ENCODE peak calls at places on chromosome 17, in four cellular contexts. G, F, S and I are unnamed samples. For H3K27me3, the result is how much of the 10 kb centered on the place peaks cover.

GRCh38 chr17:41073676-41074075 is 8.0 kb upstream of the KRTAP2-4 start:
- DNase-seq in S (no peak), G (no peak), F (no peak), I (no peak)

GRCh38 chr17:14297161-14297851 is 3.6 kb upstream of the HS3ST3B1 start:
- DNase-seq in G (no peak), S (no peak), F (no peak), I (no peak)

GRCh38 chr17:56593741-56594527 is 435 bp downstream of the NOG start:
- DNase-seq in F (no peak), G (peak), S (peak), I (peak)

GRCh38 chr17:43801844-43802243 is 21.6 kb downstream of the CFAP97D1 start:
- DNase-seq in F (no peak), G (no peak), S (no peak), I (peak)

GRCh38 chr17:31595076-31595475 is 203.6 kb downstream of the RAB11FIP4 start:
- DNase-seq in G (peak), F (no peak), S (no peak), I (no peak)

GRCh38 chr17:44108440-44109311 is 14.8 kb downstream of the HDAC5 start:
- DNase-seq in F (no peak), G (no peak), S (peak), I (peak)

GRCh38 chr17:82052638-82053059 is 951 bp downstream of the GPS1 start:
- DNase-seq in F (no peak), G (no peak), S (no peak), I (no peak)

GRCh38 chr17:13202835-13203234 is 185.0 kb upstream of the ELAC2 start:
- DNase-seq in S (no peak), G (no peak), F (no peak), I (no peak)

GRCh38 chr17:19513897-19514488 is 19.7 kb upstream of the SLC47A1 start:
- DNase-seq in G (peak), F (peak), S (peak), I (peak)

GRCh38 chr17:81121841-81122733 is 43.2 kb upstream of the PVALEF start:
- DNase-seq in F (no peak), S (no peak), G (no peak), I (no peak)

GRCh38 chr17:10730956-10731879 is 1.4 kb upstream of the TMEM220 start:
- DNase-seq in S (no peak), G (no peak), F (no peak), I (no peak)

GRCh38 chr17:44914148-44914547 is 1.2 kb downstream of the GFAP start:
- DNase-seq in G (no peak), S (no peak), F (no peak), I (no peak)

GRCh38 chr17:43588121-43588520 is 42.0 kb upstream of the ETV4 start:
- DNase-seq in G (no peak), F (no peak), S (no peak), I (no peak)

GRCh38 chr17:2707721-2708584 is 3.6 kb downstream of the CLUH start:
- DNase-seq in F (no peak), S (peak), G (no peak), I (peak)

GRCh38 chr17:74972107-74972972 is at the start of gene HID1:
- DNase-seq in G (peak), S (peak), F (peak), I (peak)

GRCh38 chr17:35238817-35239216 is 4.1 kb upstream of the SLFN5 start:
- DNase-seq in F (no peak), S (no peak), G (peak), I (no peak)
- H3K4me3 ChIP-seq in F (peak), S (no peak), G (no peak), I (no peak)

GRCh38 chr17:38601539-38602351 is 4.0 kb downstream of the SRCIN1 start:
- DNase-seq in G (no peak), F (no peak), S (peak), I (peak)
- H3K27me3 ChIP-seq in G (under half), F (under half), S (under half), I (under half)

GRCh38 chr17:163514-164103 is 17.8 kb downstream of the DOC2B start:
- DNase-seq in G (peak), S (no peak), F (no peak), I (no peak)
- TF ChIP-seq CTCF in G (peak), S (no peak), F (no peak), I (peak)

DNA sequence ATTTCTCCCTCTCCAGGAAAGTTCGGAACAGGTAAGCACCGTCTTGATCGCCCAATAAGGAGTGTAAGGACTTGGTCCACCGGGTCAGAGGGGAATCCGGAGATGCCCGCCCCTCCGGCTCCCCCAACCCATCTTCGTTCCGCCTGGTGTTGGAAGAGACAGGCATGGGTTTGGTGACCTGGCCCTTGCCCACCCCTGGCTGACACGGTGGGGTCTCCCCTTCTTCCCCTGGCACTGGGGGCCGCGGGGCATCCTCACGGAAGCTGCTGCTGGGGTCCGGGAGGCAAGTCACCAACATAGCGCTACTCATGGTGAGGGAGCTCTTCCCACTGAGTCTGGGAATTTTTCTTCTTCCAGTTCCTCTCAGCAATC is 3.2 kb downstream of the AXIN2 start:
- DNase-seq in S (no peak), G (no peak), F (no peak), I (no peak)
- H3K4me3 ChIP-seq in S (no peak), G (no peak), F (peak), I (peak)

DNA sequence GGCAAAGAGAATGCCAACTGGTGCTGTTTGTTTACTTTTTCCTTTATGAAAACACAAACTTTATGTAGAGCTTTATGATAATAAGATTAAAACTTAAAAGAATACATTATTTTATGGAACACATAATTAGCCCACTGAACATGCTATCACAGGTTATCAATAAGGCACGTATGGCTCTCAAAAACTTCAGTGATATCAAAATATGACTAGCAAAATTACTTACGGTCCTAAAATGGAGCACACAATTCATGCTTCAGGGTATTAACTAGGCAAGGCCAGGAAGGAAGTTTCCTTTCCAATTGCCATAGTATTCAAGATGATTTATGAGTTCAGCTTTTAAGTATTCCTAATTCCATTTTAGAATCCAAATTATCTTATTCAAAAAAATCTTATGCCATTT is 3.6 kb downstream of the RNF43 start:
- DNase-seq in S (no peak), G (peak), F (no peak), I (no peak)
- H3K27me3 ChIP-seq in S (under half), G (under half), F (under half), I (under half)

GRCh38 chr17:27578718-27579085 is 52.3 kb upstream of the LGALS9 start:
- DNase-seq in G (peak), S (no peak), F (no peak), I (peak)
- TF ChIP-seq CTCF in G (peak), S (no peak), F (no peak), I (no peak)

GRCh38 chr17:73548620-73549311 is 95.5 kb downstream of the SDK2 start:
- DNase-seq in G (no peak), S (no peak), F (no peak), I (no peak)
- H3K4me3 ChIP-seq in G (no peak), S (no peak), F (no peak), I (no peak)

DNA sequence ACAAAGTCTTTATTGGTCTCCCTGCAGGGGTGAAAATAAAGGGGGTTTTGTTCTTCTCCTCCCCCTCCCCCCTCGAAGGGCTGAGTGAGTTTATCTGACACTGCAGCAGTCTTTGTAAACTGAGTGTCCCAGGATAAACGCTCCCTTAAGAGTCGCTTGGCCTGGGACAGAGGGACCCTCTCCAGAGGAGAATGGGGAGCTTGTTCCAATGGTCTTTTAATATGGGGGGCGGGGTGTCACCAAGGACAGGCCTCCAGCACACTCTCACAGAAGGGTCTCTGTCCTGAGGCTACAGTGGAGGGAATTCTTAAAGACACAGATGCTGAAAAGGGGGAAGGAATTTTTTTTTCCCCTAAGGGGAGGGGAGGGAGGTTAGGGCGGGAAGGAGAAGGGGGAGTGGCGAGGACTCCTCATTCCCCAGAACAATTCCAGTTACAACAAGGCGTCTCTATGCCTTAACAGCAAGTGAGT is 455.5 kb downstream of the SOX9 start:
- DNase-seq in G (no peak), F (no peak), S (no peak), I (no peak)
- H3K27me3 ChIP-seq in G (under half), F (under half), S (under half), I (under half)

DNA sequence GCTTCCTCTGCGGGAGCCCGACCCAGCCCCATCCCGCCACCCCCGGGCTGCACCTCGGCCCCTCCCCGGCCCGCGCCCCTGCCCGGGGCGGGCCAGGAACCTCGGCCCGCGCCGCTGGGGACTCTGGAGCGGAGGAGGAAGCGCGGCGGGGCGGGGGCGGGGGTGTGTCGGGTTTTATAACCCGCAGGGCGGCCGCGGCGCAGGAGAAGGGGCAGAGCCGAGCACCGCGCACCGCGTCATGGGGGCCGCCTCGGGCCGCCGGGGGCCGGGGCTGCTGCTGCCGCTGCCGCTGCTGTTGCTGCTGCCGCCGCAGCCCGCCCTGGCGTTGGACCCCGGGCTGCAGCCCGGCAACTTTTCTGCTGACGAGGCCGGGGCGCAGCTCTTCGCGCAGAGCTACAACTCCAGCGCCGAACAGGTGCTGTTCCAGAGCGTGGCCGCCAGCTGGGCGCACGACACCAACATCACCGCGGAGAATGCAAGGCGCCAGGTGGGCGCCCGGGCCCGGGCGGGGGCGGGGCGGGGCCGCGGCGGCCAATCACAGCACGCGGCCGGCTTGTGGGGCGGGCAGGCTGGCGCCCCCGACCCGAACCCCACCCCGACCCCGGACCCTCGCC is at the start of gene ACE:
- DNase-seq in S (peak), F (no peak), G (no peak), I (peak)
- TF ChIP-seq CTCF in S (peak), F (no peak), G (no peak), I (no peak)

DNA sequence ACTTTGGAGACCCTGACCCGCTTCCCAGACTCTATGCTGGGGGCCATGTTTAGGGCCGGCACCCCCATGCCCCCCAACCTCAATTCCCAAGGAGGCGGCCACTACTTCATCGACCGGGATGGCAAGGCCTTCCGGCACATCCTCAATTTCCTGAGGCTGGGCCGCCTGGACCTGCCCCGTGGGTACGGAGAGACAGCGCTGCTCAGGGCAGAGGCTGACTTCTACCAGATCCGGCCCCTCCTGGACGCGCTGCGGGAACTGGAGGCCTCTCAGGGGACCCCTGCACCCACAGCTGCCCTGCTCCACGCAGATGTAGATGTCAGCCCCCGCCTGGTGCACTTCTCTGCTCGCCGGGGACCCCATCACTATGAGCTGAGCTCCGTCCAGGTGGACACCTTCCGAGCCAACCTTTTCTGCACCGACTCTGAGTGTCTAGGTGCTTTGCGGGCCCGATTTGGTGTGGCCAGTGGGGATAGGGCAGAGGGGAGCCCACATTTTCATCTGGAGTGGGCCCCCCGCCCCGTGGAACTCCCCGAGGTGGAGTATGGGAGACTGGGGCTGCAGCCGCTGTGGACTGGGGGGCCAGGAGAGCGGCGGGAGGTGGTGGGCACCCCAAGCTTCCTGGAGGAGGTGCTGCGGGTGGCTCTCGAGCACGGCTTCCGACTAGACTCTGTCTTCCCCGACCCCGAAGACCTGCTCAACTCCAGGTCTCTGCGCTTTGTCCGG is 1.1 kb downstream of the KCTD11 start:
- DNase-seq in G (no peak), S (no peak), F (no peak), I (no peak)
- H3K4me3 ChIP-seq in G (peak), S (no peak), F (no peak), I (peak)